ENCODE peak calls at places on chromosomes 3 and 15, in six cellular contexts. E is coronary artery, R is GM20000, F is H9, C is C1 segment of cervical spinal cord, D is ecto neural progenitor cell. W is an unnamed sample.

GRCh38 chr3:177680442-177680821 is 483.1 kb upstream of the TBL1XR1 start:
- DNase-seq in E (no peak), R (no peak), F (no peak), C (no peak), D (no peak), W (no peak)

GRCh38 chr3:134796313-134797079 is 1.4 kb downstream of the EPHB1 start:
- DNase-seq in E (peak), R (no peak), F (peak), C (no peak), D (peak), W (no peak)

GRCh38 chr3:113441051-113441770 is at the start of gene CFAP44:
- DNase-seq in E (peak), R (peak), F (peak), C (peak), D (peak), W (no peak)

GRCh38 chr3:25907081-25907480 is 117.2 kb downstream of the OXSM start:
- DNase-seq in E (no peak), R (no peak), F (no peak), C (no peak), D (no peak), W (no peak)

GRCh38 chr15:59271595-59272201 is 65.1 kb downstream of the LDHAL6B start:
- DNase-seq in E (no peak), R (no peak), F (no peak), C (no peak), D (no peak), W (no peak)

GRCh38 chr3:188950832-188951489 is 220.8 kb upstream of the TPRG1 start:
- DNase-seq in E (peak), R (no peak), F (no peak), C (no peak), D (no peak), W (no peak)

GRCh38 chr15:38758001-38758400 is 193.4 kb upstream of the RASGRP1 start:
- DNase-seq in E (no peak), R (no peak), F (no peak), C (no peak), D (no peak), W (no peak)

GRCh38 chr3:195041871-195042740 is 228.9 kb downstream of the XXYLT1 start:
- DNase-seq in E (no peak), R (no peak), F (peak), C (no peak), D (peak), W (no peak)

GRCh38 chr3:195137638-195138588 is 133.0 kb downstream of the XXYLT1 start:
- DNase-seq in E (no peak), R (no peak), F (no peak), C (no peak), D (no peak), W (no peak)

GRCh38 chr15:37099321-37100108 is 834 bp downstream of the MEIS2 start:
- DNase-seq in E (no peak), R (no peak), F (no peak), C (no peak), D (no peak), W (no peak)

GRCh38 chr15:35736150-35736549 is 190.2 kb upstream of the DPH6 start:
- DNase-seq in E (no peak), R (no peak), F (no peak), C (no peak), D (no peak), W (no peak)

GRCh38 chr3:141828487-141829284 is 47.8 kb upstream of the ATP1B3 start:
- DNase-seq in E (no peak), R (no peak), F (peak), C (no peak), D (no peak), W (no peak)

GRCh38 chr3:145704020-145704419 is 457.0 kb downstream of the PLOD2 start:
- DNase-seq in E (no peak), R (no peak), F (no peak), C (no peak), D (no peak), W (no peak)

GRCh38 chr15:72923304-72923703 is 129.0 kb upstream of the NEO1 start:
- DNase-seq in E (no peak), R (no peak), F (peak), C (no peak), D (no peak), W (peak)

GRCh38 chr3:50274371-50275104 is 4.3 kb upstream of the LSMEM2 start:
- DNase-seq in E (no peak), R (peak), F (peak), C (peak), D (peak), W (no peak)

GRCh38 chr3:196454935-196455334 is 22.7 kb upstream of the UBXN7 start:
- DNase-seq in E (no peak), R (no peak), F (no peak), C (no peak), D (no peak), W (no peak)

GRCh38 chr15:41464889-41465580 is 28.6 kb upstream of the ITPKA start:
- DNase-seq in E (no peak), R (no peak), F (no peak), C (no peak), D (no peak), W (no peak)

GRCh38 chr3:9808345-9809037 is 1.6 kb upstream of the TTLL3 start:
- DNase-seq in E (no peak), R (peak), F (peak), C (no peak), D (peak), W (no peak)

GRCh38 chr15:53034767-53035245 is 244.7 kb upstream of the ONECUT1 start:
- DNase-seq in E (no peak), R (no peak), F (no peak), C (no peak), D (no peak), W (no peak)

GRCh38 chr15:82750831-82751181 is 41.1 kb upstream of the AP3B2 start:
- DNase-seq in E (no peak), R (peak), F (no peak), C (no peak), D (no peak), W (no peak)

GRCh38 chr3:193903976-193904375 is 232.0 kb upstream of the HES1 start:
- DNase-seq in E (no peak), R (no peak), F (no peak), C (no peak), D (no peak), W (no peak)

GRCh38 chr3:50734985-50735384 is 60.3 kb downstream of the DOCK3 start:
- DNase-seq in E (no peak), R (no peak), F (no peak), C (no peak), D (no peak), W (no peak)

GRCh38 chr3:72738752-72739520 is 109.3 kb downstream of the SHQ1 start:
- DNase-seq in E (no peak), R (peak), F (peak), C (peak), D (peak), W (no peak)

GRCh38 chr15:28106294-28107110 is 7.4 kb upstream of the OCA2 start:
- DNase-seq in E (peak), R (peak), F (peak), C (no peak), D (peak), W (no peak)

GRCh38 chr3:1118074-1118473 is 25.2 kb downstream of the CNTN6 start:
- DNase-seq in E (no peak), R (no peak), F (no peak), C (no peak), D (no peak), W (no peak)

GRCh38 chr3:124579641-124580040 is 150.6 kb upstream of the UMPS start:
- DNase-seq in E (no peak), R (no peak), F (no peak), C (no peak), D (no peak), W (no peak)

GRCh38 chr3:52453496-52454234 is at the start of gene TNNC1:
- DNase-seq in E (no peak), R (no peak), F (peak), C (no peak), D (peak), W (no peak)

GRCh38 chr3:113847243-113847642 is 8.7 kb downstream of the GRAMD1C start:
- DNase-seq in E (no peak), R (no peak), F (no peak), C (no peak), D (no peak), W (no peak)

GRCh38 chr3:129613205-129613740 is 6.8 kb upstream of the PLXND1 start:
- DNase-seq in E (no peak), R (no peak), F (no peak), C (no peak), D (no peak), W (no peak)

GRCh38 chr3:60198179-60198578 is 1053.1 kb downstream of the FHIT start:
- DNase-seq in E (no peak), R (no peak), F (no peak), C (no peak), D (no peak), W (no peak)

GRCh38 chr3:69869021-69869420 is 129.8 kb downstream of the MITF start:
- DNase-seq in E (no peak), R (no peak), F (no peak), C (no peak), D (no peak), W (no peak)

GRCh38 chr15:95522533-95522932 is 808.0 kb upstream of the NR2F2 start:
- DNase-seq in E (no peak), R (no peak), F (no peak), C (no peak), D (no peak), W (no peak)

GRCh38 chr3:170076715-170077238 is 39.0 kb downstream of the GPR160 start:
- DNase-seq in E (no peak), R (no peak), F (no peak), C (no peak), D (no peak), W (no peak)

GRCh38 chr3:102512734-102513518 is 78.1 kb downstream of the ZPLD1 start:
- DNase-seq in E (no peak), R (no peak), F (no peak), C (no peak), D (no peak), W (no peak)

GRCh38 chr15:68655686-68656437 is 77.1 kb downstream of the CORO2B start:
- DNase-seq in E (peak), R (no peak), F (no peak), C (no peak), D (no peak), W (no peak)

GRCh38 chr3:38343797-38344594 is 2.6 kb upstream of the XYLB start:
- DNase-seq in E (no peak), R (no peak), F (no peak), C (no peak), D (no peak), W (no peak)